ENCODE peak calls at places on chromosomes 13 and 19, in seven cellular contexts. V is transverse colon, S is kidney tubule cell, I is T1000, O is endothelial cell, M is mesendoderm, G is cardiac fibroblast. Y is an unnamed sample.

GRCh38 chr19:48999481-49000325 is 6.0 kb downstream of the RUVBL2 start:
- DNase-seq in G (peak; percentile 81), S (peak; percentile 63), O (peak; percentile 83), I (no peak), V (peak; percentile 69), M (peak; percentile 91), Y (peak; percentile 95)

GRCh38 chr19:1172353-1173159 is 1.5 kb downstream of the SBNO2 start:
- DNase-seq in I (no peak), V (peak; percentile 76), M (peak; percentile 65), S (peak; percentile 80), O (peak; percentile 41), G (peak; percentile 79), Y (no peak)

GRCh38 chr13:98222081-98222554 is 45.0 kb upstream of the RNF113B start:
- DNase-seq in G (peak; percentile 43), M (no peak), O (no peak), S (peak; percentile 59), I (no peak), V (peak; percentile 37), Y (peak; percentile 10)

GRCh38 chr19:47305309-47305751 is 4.3 kb upstream of the C5AR1 start:
- DNase-seq in M (peak; percentile 78), G (peak; percentile 79), S (peak; percentile 73), O (peak; percentile 75), V (peak; percentile 76), I (peak; percentile 64), Y (peak; percentile 93)

GRCh38 chr13:19888799-19889198 is 25.4 kb upstream of the ZMYM5 start:
- DNase-seq in G (peak; percentile 47), M (no peak), S (peak; percentile 3), I (no peak), O (no peak), V (no peak), Y (no peak)

GRCh38 chr19:34667349-34668076 is 9.4 kb downstream of the SCGB2B2 start:
- DNase-seq in G (peak; percentile 24), S (peak; percentile 24), I (no peak), O (no peak), V (no peak), M (no peak), Y (no peak)

GRCh38 chr19:531753-532571 is at the start of gene CDC34:
- DNase-seq in I (no peak), G (no peak), M (no peak), S (no peak), O (no peak), V (peak; percentile 26), Y (peak; percentile 58)

GRCh38 chr13:113882266-113882627 is 18.4 kb upstream of the GAS6 start:
- DNase-seq in V (no peak), I (no peak), S (no peak), G (peak; percentile 26), M (no peak), O (no peak), Y (no peak)